ENCODE peak calls at places on chromosomes 2 and 18, in five cellular contexts. D, U, B, E and W are unnamed samples.

GRCh38 chr18:57951110-57951796 is 92.8 kb upstream of the NEDD4L start:
- DNase-seq in D (no peak), U (no peak), B (no peak), E (no peak), W (no peak)

GRCh38 chr2:18749912-18750526 is 160.7 kb upstream of the NT5C1B start:
- DNase-seq in U (peak; percentile 22), D (peak; percentile 53), B (no peak), E (peak; percentile 39), W (peak; percentile 19)

GRCh38 chr2:120779781-120780283 is 44.2 kb downstream of the GLI2 start:
- DNase-seq in U (no peak), D (no peak), E (no peak), B (no peak), W (no peak)

GRCh38 chr18:48663931-48664847 is 125.4 kb downstream of the CTIF start:
- DNase-seq in B (peak; percentile 31), U (peak; percentile 92), D (peak; percentile 6), E (peak; percentile 85), W (peak; percentile 55)

GRCh38 chr2:190405069-190405468 is 3.1 kb upstream of the MFSD6 start:
- DNase-seq in U (no peak), E (no peak), B (no peak), D (no peak), W (no peak)

GRCh38 chr18:61261870-61262269 is 71.4 kb upstream of the CDH20 start:
- DNase-seq in U (no peak), D (no peak), B (no peak), E (no peak), W (no peak)

GRCh38 chr2:220811952-220812570 is 760.0 kb downstream of the EPHA4 start:
- DNase-seq in U (no peak), D (no peak), E (no peak), B (no peak), W (peak; percentile 18)

GRCh38 chr2:176158855-176159677 is 2.0 kb downstream of the HOXD3 start:
- DNase-seq in E (no peak), D (peak; percentile 38), B (no peak), U (no peak), W (no peak)

GRCh38 chr2:225487901-225488416 is 88.4 kb downstream of the NYAP2 start:
- DNase-seq in D (no peak), B (no peak), U (no peak), E (no peak), W (no peak)

GRCh38 chr18:44725300-44726096 is 44.8 kb downstream of the SETBP1 start:
- DNase-seq in D (no peak), B (no peak), E (peak; percentile 54), U (no peak), W (no peak)

GRCh38 chr2:200585730-200586643 is at the start of gene AOX1:
- DNase-seq in U (peak; percentile 81), E (peak; percentile 87), B (no peak), D (no peak), W (no peak)

GRCh38 chr18:10234912-10235439 is 219.5 kb upstream of the APCDD1 start:
- DNase-seq in D (no peak), B (no peak), U (no peak), E (peak; percentile 51), W (no peak)